ENCODE peak calls at places on chromosomes 4 and X, in ten cellular contexts. E is progenitor cell of endocrine pancreas; R is stimulated activated CD8-positive, alpha-beta memory T cell treated with anti-CD3 and anti-CD28 coated beads, Interleukin-2, amount 100 ng/mL, for 48 hours; T is B cell; O is GM04504; G is A549; U is ovary; C is T-helper 2 cell; Z is AG08395; S is left ventricle myocardium superior. K is an unnamed sample.

GRCh38 chr4:2266181-2266580 is 4.3 kb upstream of the MXD4 start:
- DNase-seq in R (no peak), S (peak; percentile 89), O (no peak), G (no peak), Z (peak; percentile 95), E (no peak), C (no peak), U (peak; percentile 79), T (no peak), K (no peak)

GRCh38 chrX:101291204-101291603 is at the start of gene TAF7L:
- DNase-seq in O (no peak), T (no peak), E (no peak), C (no peak), U (peak; percentile 13), G (no peak), R (no peak), S (peak; percentile 31), Z (no peak), K (no peak)

GRCh38 chrX:128816919-128817318 is 706.4 kb downstream of the SMARCA1 start:
- DNase-seq in O (no peak), C (no peak), U (no peak), G (no peak), S (no peak), Z (no peak), T (no peak), E (no peak), R (no peak), K (peak; percentile 2)

GRCh38 chrX:40170830-40171512 is 73.2 kb upstream of the BCOR start:
- DNase-seq in Z (no peak), E (no peak), R (no peak), O (no peak), C (peak; percentile 62), G (no peak), T (peak; percentile 40), S (no peak), U (peak; percentile 34), K (no peak)

GRCh38 chr4:72301759-72302158 is 267.3 kb downstream of the ADAMTS3 start:
- DNase-seq in Z (no peak), S (no peak), O (no peak), G (no peak), R (no peak), T (no peak), U (no peak), E (no peak), C (no peak), K (no peak)

GRCh38 chr4:142079951-142080350 is 443.6 kb downstream of the IL15 start:
- DNase-seq in S (no peak), O (no peak), T (no peak), C (no peak), R (no peak), Z (no peak), U (no peak), G (no peak), E (no peak), K (no peak)

GRCh38 chr4:177228599-177228998 is 81.1 kb upstream of the NEIL3 start:
- DNase-seq in R (no peak), G (no peak), C (no peak), S (no peak), O (no peak), T (no peak), U (no peak), E (no peak), Z (no peak), K (no peak)

GRCh38 chrX:138775501-138775900 is 64.0 kb upstream of the FGF13 start:
- DNase-seq in U (no peak), R (no peak), Z (peak; percentile 58), T (peak; percentile 5), S (no peak), E (no peak), G (peak; percentile 5), C (peak; percentile 5), O (no peak), K (peak; percentile 1)

GRCh38 chr4:2857349-2857927 is 13.8 kb downstream of the ADD1 start:
- DNase-seq in O (no peak), C (no peak), Z (no peak), R (no peak), G (no peak), S (no peak), U (no peak), T (no peak), E (no peak), K (no peak)

GRCh38 chr4:7025040-7025602 is 18.1 kb upstream of the TADA2B start:
- DNase-seq in G (no peak), E (no peak), O (no peak), S (peak; percentile 15), T (no peak), C (no peak), U (no peak), Z (no peak), R (no peak), K (no peak)

GRCh38 chr4:74032064-74032463 is 6.4 kb downstream of the CXCL3 start:
- DNase-seq in Z (peak; percentile 7), O (no peak), R (no peak), S (no peak), E (no peak), G (no peak), U (no peak), C (no peak), T (no peak), K (no peak)

GRCh38 chr4:7421356-7422097 is 13.2 kb downstream of the PSAPL1 start:
- DNase-seq in T (no peak), S (no peak), R (no peak), U (peak; percentile 9), Z (no peak), O (no peak), G (no peak), C (no peak), E (no peak), K (no peak)

GRCh38 chr4:8762356-8762755 is 109.3 kb downstream of the HMX1 start:
- DNase-seq in O (no peak), E (no peak), S (peak; percentile 21), T (no peak), R (no peak), U (peak; percentile 1), Z (no peak), C (no peak), G (no peak), K (no peak)

GRCh38 chr4:188372856-188373255 is 233.6 kb downstream of the TRIML1 start:
- DNase-seq in U (no peak), O (no peak), Z (no peak), C (no peak), S (no peak), R (no peak), G (peak; percentile 2), E (no peak), T (no peak), K (peak; percentile 88)

GRCh38 chr4:144451771-144452170 is 194.2 kb upstream of the HHIP start:
- DNase-seq in O (no peak), C (no peak), E (no peak), G (no peak), Z (no peak), U (no peak), S (no peak), T (no peak), R (no peak), K (no peak)

GRCh38 chr4:70979445-70980008 is 13.9 kb upstream of the DCK start:
- DNase-seq in G (no peak), C (no peak), E (no peak), S (no peak), R (no peak), T (peak; percentile 36), U (no peak), Z (no peak), O (no peak), K (no peak)

GRCh38 chrX:82218361-82218760 is 1016.5 kb downstream of the SH3BGRL start:
- DNase-seq in T (peak; percentile 3), U (no peak), R (no peak), G (no peak), Z (peak; percentile 5), E (no peak), S (no peak), O (no peak), C (peak; percentile 35), K (no peak)

GRCh38 chrX:40154229-40154852 is 56.6 kb upstream of the BCOR start:
- DNase-seq in U (peak; percentile 66), R (no peak), O (no peak), Z (no peak), T (peak; percentile 13), C (no peak), S (peak; percentile 61), G (peak; percentile 53), E (no peak), K (no peak)

GRCh38 chrX:15404712-15405111 is 20.5 kb upstream of the VEGFD start:
- DNase-seq in U (peak; percentile 46), T (no peak), E (no peak), R (no peak), G (no peak), C (no peak), O (no peak), S (peak; percentile 49), Z (peak; percentile 25), K (no peak)

GRCh38 chr4:73662709-73663546 is 42.7 kb upstream of the RASSF6 start:
- DNase-seq in S (no peak), U (no peak), O (no peak), Z (peak; percentile 60), C (peak; percentile 33), E (no peak), G (peak; percentile 19), R (no peak), T (no peak), K (no peak)

GRCh38 chr4:112170451-112170993 is 25.3 kb downstream of the FAM241A start:
- DNase-seq in O (peak; percentile 73), S (no peak), C (peak; percentile 31), Z (peak; percentile 81), E (no peak), T (no peak), G (peak; percentile 60), R (no peak), U (no peak), K (no peak)

GRCh38 chrX:40106677-40107290 is 9.0 kb upstream of the BCOR start:
- DNase-seq in R (no peak), Z (no peak), U (peak; percentile 45), O (no peak), T (peak; percentile 22), S (no peak), E (no peak), C (no peak), G (no peak), K (no peak)

GRCh38 chrX:38805294-38806053 is 4.2 kb downstream of the MID1IP1 start:
- DNase-seq in U (peak; percentile 70), T (peak; percentile 57), Z (peak; percentile 21), S (peak; percentile 81), G (peak; percentile 21), R (peak; percentile 20), O (no peak), C (peak; percentile 83), E (peak; percentile 11), K (peak; percentile 41)